ENCODE peak calls at places on chromosomes 3 and 15, in seven cellular contexts. Z is GM23338, H is GM12891, L is prostate gland, I is esophagus muscularis mucosa, C is GM12878, A is suprapubic skin. M is an unnamed sample.

GRCh38 chr3:133479895-133480669 is 80.2 kb downstream of the BFSP2 start:
- DNase-seq in Z (no peak), H (no peak), L (peak; percentile 25), I (peak; percentile 53), C (peak; percentile 73), A (no peak), M (no peak)

GRCh38 chr3:186549497-186549896 is 5.3 kb upstream of the CRYGS start:
- DNase-seq in Z (no peak), H (no peak), L (no peak), I (no peak), C (no peak), A (no peak), M (no peak)

GRCh38 chr3:181212271-181212670 is 222.7 kb upstream of the DNAJC19 start:
- DNase-seq in Z (no peak), H (no peak), L (no peak), I (no peak), C (no peak), A (no peak), M (no peak)

GRCh38 chr15:62560943-62561571 is 396.0 kb upstream of the C2CD4B start:
- DNase-seq in Z (peak; percentile 70), H (no peak), L (no peak), I (peak; percentile 75), C (no peak), A (no peak), M (no peak)

GRCh38 chr3:155744091-155744625 is 713 bp downstream of the PLCH1 start:
- DNase-seq in Z (peak; percentile 86), H (peak; percentile 53), L (peak; percentile 36), I (no peak), C (no peak), A (no peak), M (peak; percentile 50)

GRCh38 chr3:134155456-134155855 is 95.2 kb downstream of the RYK start:
- DNase-seq in Z (no peak), H (no peak), L (no peak), I (no peak), C (no peak), A (no peak), M (no peak)

GRCh38 chr15:90607361-90607760 is 77.6 kb downstream of the CRTC3 start:
- DNase-seq in Z (no peak), H (no peak), L (no peak), I (no peak), C (no peak), A (no peak), M (no peak)

GRCh38 chr3:186932281-186933181 is 2.2 kb downstream of the ST6GAL1 start:
- DNase-seq in Z (no peak), H (no peak), L (peak; percentile 47), I (no peak), C (no peak), A (no peak), M (no peak)

GRCh38 chr15:38696120-38696727 is 131.6 kb upstream of the RASGRP1 start:
- DNase-seq in Z (no peak), H (no peak), L (no peak), I (no peak), C (no peak), A (no peak), M (peak; percentile 28)

GRCh38 chr3:166445865-166446264 is 608.6 kb upstream of the BCHE start:
- DNase-seq in Z (no peak), H (no peak), L (no peak), I (no peak), C (no peak), A (no peak), M (no peak)

GRCh38 chr3:194577985-194578905 is 55.0 kb downstream of the TMEM44 start:
- DNase-seq in Z (no peak), H (no peak), L (no peak), I (no peak), C (no peak), A (no peak), M (no peak)

GRCh38 chr3:21509706-21510105 is 241.3 kb downstream of the ZNF385D start:
- DNase-seq in Z (no peak), H (no peak), L (no peak), I (no peak), C (no peak), A (no peak), M (peak; percentile 42)

GRCh38 chr15:78800189-78800588 is 11.1 kb downstream of the ADAMTS7 start:
- DNase-seq in Z (no peak), H (no peak), L (no peak), I (no peak), C (no peak), A (no peak), M (no peak)

GRCh38 chr3:192022412-192022811 is 561.4 kb downstream of the PYDC2 start:
- DNase-seq in Z (no peak), H (no peak), L (no peak), I (no peak), C (no peak), A (no peak), M (no peak)

GRCh38 chr3:176934698-176935097 is 262.6 kb downstream of the TBL1XR1 start:
- DNase-seq in Z (no peak), H (no peak), L (no peak), I (no peak), C (no peak), A (no peak), M (no peak)

GRCh38 chr3:39267631-39268553 is 11.9 kb downstream of the CX3CR1 start:
- DNase-seq in Z (no peak), H (no peak), L (no peak), I (no peak), C (no peak), A (no peak), M (no peak)

GRCh38 chr3:138089091-138089490 is 26.3 kb downstream of the DZIP1L start:
- DNase-seq in Z (no peak), H (no peak), L (no peak), I (no peak), C (no peak), A (no peak), M (no peak)

GRCh38 chr15:93030430-93031102 is 58.4 kb downstream of the RGMA start:
- DNase-seq in Z (peak; percentile 87), H (peak; percentile 81), L (peak; percentile 77), I (no peak), C (peak; percentile 7), A (peak; percentile 91), M (no peak)

GRCh38 chr3:108931025-108931424 is 22.7 kb downstream of the GUCA1C start:
- DNase-seq in Z (no peak), H (no peak), L (no peak), I (no peak), C (no peak), A (no peak), M (no peak)

GRCh38 chr3:194305356-194306108 is 45.6 kb downstream of the CPN2 start:
- DNase-seq in Z (peak; percentile 28), H (no peak), L (no peak), I (no peak), C (no peak), A (no peak), M (no peak)

GRCh38 chr15:52097176-52097575 is 15.4 kb downstream of the BCL2L10 start:
- DNase-seq in Z (no peak), H (no peak), L (no peak), I (no peak), C (no peak), A (no peak), M (no peak)

GRCh38 chr15:99424131-99424571 is 141.6 kb upstream of the MEF2A start:
- DNase-seq in Z (no peak), H (no peak), L (no peak), I (no peak), C (no peak), A (peak; percentile 72), M (no peak)

GRCh38 chr3:178822722-178823121 is 248.9 kb downstream of the ZMAT3 start:
- DNase-seq in Z (no peak), H (no peak), L (no peak), I (no peak), C (no peak), A (no peak), M (no peak)

GRCh38 chr3:63940389-63940757 is 28.2 kb upstream of the SCAANT1 start:
- DNase-seq in Z (no peak), H (no peak), L (no peak), I (no peak), C (no peak), A (no peak), M (no peak)

GRCh38 chr3:33388374-33389100 is 51.7 kb downstream of the UBP1 start:
- DNase-seq in Z (no peak), H (no peak), L (no peak), I (no peak), C (no peak), A (no peak), M (no peak)

GRCh38 chr3:134949150-134949549 is 154.1 kb downstream of the EPHB1 start:
- DNase-seq in Z (no peak), H (no peak), L (no peak), I (no peak), C (no peak), A (no peak), M (no peak)

GRCh38 chr15:45993508-45993907 is 358.7 kb downstream of the SQOR start:
- DNase-seq in Z (no peak), H (no peak), L (no peak), I (no peak), C (no peak), A (no peak), M (no peak)

GRCh38 chr15:78360426-78360825 is 20.3 kb downstream of the CRABP1 start:
- DNase-seq in Z (peak; percentile 33), H (no peak), L (no peak), I (no peak), C (no peak), A (no peak), M (no peak)

GRCh38 chr3:31550452-31551251 is 17.9 kb downstream of the STT3B start:
- DNase-seq in Z (peak; percentile 51), H (no peak), L (no peak), I (no peak), C (no peak), A (no peak), M (no peak)

DNA sequence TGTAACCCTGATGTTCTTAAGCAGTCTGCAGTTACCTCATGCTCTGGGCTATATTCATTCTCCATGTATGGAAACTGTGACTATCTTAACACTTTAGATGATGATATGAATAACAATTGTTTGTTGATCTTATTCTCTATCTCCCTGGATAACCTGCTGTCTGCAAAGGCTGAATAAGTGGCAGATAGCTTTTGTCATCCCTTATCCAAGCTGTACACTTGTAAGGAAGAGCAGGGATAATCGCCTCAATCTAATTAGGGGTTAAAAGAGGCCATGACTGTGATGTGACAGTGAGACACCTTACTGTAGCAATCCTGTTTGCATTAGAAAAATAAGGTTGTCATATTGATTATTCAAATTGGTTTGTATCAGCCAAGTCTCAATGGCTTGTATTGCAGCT is 123.9 kb downstream of the RSRC1 start:
- DNase-seq in Z (no peak), H (no peak), L (no peak), I (no peak), C (no peak), A (no peak), M (no peak)
- TF ChIP-seq POLR2AphosphoS5 in Z (no peak), H (no peak), L (no peak), I (no peak), C (no peak), A (no peak), M (no peak)

GRCh38 chr3:27632431-27633223 is 89.5 kb downstream of the EOMES start:
- DNase-seq in Z (peak; percentile 81), H (peak; percentile 45), L (peak; percentile 16), I (no peak), C (no peak), A (no peak), M (peak; percentile 6)
- TF ChIP-seq POLR2AphosphoS5 in Z (no peak), H (no peak), L (no peak), I (no peak), C (no peak), A (no peak), M (peak; percentile 46)

GRCh38 chr3:71056327-71056726 is 527.2 kb downstream of the FOXP1 start:
- DNase-seq in Z (no peak), H (no peak), L (no peak), I (peak; percentile 10), C (no peak), A (no peak), M (no peak)
- TF ChIP-seq POLR2AphosphoS5 in Z (no peak), H (no peak), L (no peak), I (no peak), C (no peak), A (no peak), M (no peak)

GRCh38 chr3:57252404-57252803 is 24.9 kb downstream of the APPL1 start:
- DNase-seq in Z (no peak), H (no peak), L (no peak), I (no peak), C (no peak), A (no peak), M (no peak)
- TF ChIP-seq POLR2AphosphoS5 in Z (no peak), H (no peak), L (no peak), I (no peak), C (no peak), A (no peak), M (no peak)